ENCODE peak calls at places on chromosomes 3 and 15, in six cellular contexts. One of them, this sample, is unnamed.

GRCh38 chr3:65979152-65979551 is 59.6 kb downstream of the MAGI1 start:
- DNase-seq in foreskin fibroblast: peak
- DNase-seq in endothelial cell: no peak
- DNase-seq in neural crest cell: no peak
- DNase-seq in RWPE2: no peak
- DNase-seq in type B pancreatic cell: no peak
- DNase-seq in this sample: no peak

GRCh38 chr3:76497636-76498035 is 542.3 kb upstream of the ROBO2 start:
- DNase-seq in foreskin fibroblast: peak
- DNase-seq in endothelial cell: no peak
- DNase-seq in neural crest cell: no peak
- DNase-seq in RWPE2: no peak
- DNase-seq in type B pancreatic cell: no peak
- DNase-seq in this sample: no peak

GRCh38 chr3:120496278-120496975 is 45.6 kb upstream of the FSTL1 start:
- DNase-seq in foreskin fibroblast: peak
- DNase-seq in endothelial cell: no peak
- DNase-seq in neural crest cell: no peak
- DNase-seq in RWPE2: no peak
- DNase-seq in type B pancreatic cell: no peak
- DNase-seq in this sample: peak

GRCh38 chr3:87553058-87553457 is 276.7 kb upstream of the POU1F1 start:
- DNase-seq in foreskin fibroblast: no peak
- DNase-seq in endothelial cell: no peak
- DNase-seq in neural crest cell: no peak
- DNase-seq in RWPE2: no peak
- DNase-seq in type B pancreatic cell: no peak
- DNase-seq in this sample: no peak

GRCh38 chr3:64151335-64151871 is 73.9 kb downstream of the PRICKLE2 start:
- DNase-seq in foreskin fibroblast: no peak
- DNase-seq in endothelial cell: no peak
- DNase-seq in neural crest cell: no peak
- DNase-seq in RWPE2: no peak
- DNase-seq in type B pancreatic cell: no peak
- DNase-seq in this sample: no peak

GRCh38 chr3:42804831-42805821 is 836 bp upstream of the HIGD1A start:
- DNase-seq in foreskin fibroblast: peak
- DNase-seq in endothelial cell: peak
- DNase-seq in neural crest cell: no peak
- DNase-seq in RWPE2: no peak
- DNase-seq in type B pancreatic cell: peak
- DNase-seq in this sample: no peak

GRCh38 chr3:47273564-47273963 is 9.0 kb downstream of the KIF9 start:
- DNase-seq in foreskin fibroblast: no peak
- DNase-seq in endothelial cell: no peak
- DNase-seq in neural crest cell: no peak
- DNase-seq in RWPE2: no peak
- DNase-seq in type B pancreatic cell: no peak
- DNase-seq in this sample: no peak

GRCh38 chr3:158434412-158435038 is 136.5 kb upstream of the MLF1 start:
- DNase-seq in foreskin fibroblast: peak
- DNase-seq in endothelial cell: peak
- DNase-seq in neural crest cell: peak
- DNase-seq in RWPE2: no peak
- DNase-seq in type B pancreatic cell: no peak
- DNase-seq in this sample: no peak

GRCh38 chr3:17336291-17336690 is 406.1 kb downstream of the TBC1D5 start:
- DNase-seq in foreskin fibroblast: peak
- DNase-seq in endothelial cell: no peak
- DNase-seq in neural crest cell: no peak
- DNase-seq in RWPE2: no peak
- DNase-seq in type B pancreatic cell: no peak
- DNase-seq in this sample: no peak

GRCh38 chr3:118636841-118637240 is 397.8 kb downstream of the IGSF11 start:
- DNase-seq in foreskin fibroblast: no peak
- DNase-seq in endothelial cell: no peak
- DNase-seq in neural crest cell: no peak
- DNase-seq in RWPE2: no peak
- DNase-seq in type B pancreatic cell: no peak
- DNase-seq in this sample: no peak

GRCh38 chr15:99438691-99439523 is 126.9 kb upstream of the MEF2A start:
- DNase-seq in foreskin fibroblast: no peak
- DNase-seq in endothelial cell: no peak
- DNase-seq in neural crest cell: peak
- DNase-seq in RWPE2: peak
- DNase-seq in type B pancreatic cell: peak
- DNase-seq in this sample: peak

GRCh38 chr15:29825205-29825604 is 2.9 kb upstream of the TJP1 start:
- DNase-seq in foreskin fibroblast: no peak
- DNase-seq in endothelial cell: no peak
- DNase-seq in neural crest cell: no peak
- DNase-seq in RWPE2: no peak
- DNase-seq in type B pancreatic cell: no peak
- DNase-seq in this sample: no peak

GRCh38 chr3:113948015-113948917 is 453 bp downstream of the ZDHHC23 start:
- DNase-seq in foreskin fibroblast: peak
- DNase-seq in endothelial cell: peak
- DNase-seq in neural crest cell: peak
- DNase-seq in RWPE2: no peak
- DNase-seq in type B pancreatic cell: no peak
- DNase-seq in this sample: no peak

GRCh38 chr3:10189557-10190374 is 25.0 kb downstream of the IRAK2 start:
- DNase-seq in foreskin fibroblast: peak
- DNase-seq in endothelial cell: no peak
- DNase-seq in neural crest cell: no peak
- DNase-seq in RWPE2: peak
- DNase-seq in type B pancreatic cell: no peak
- DNase-seq in this sample: no peak
- TF ChIP-seq CTCF in foreskin fibroblast: no peak
- TF ChIP-seq CTCF in endothelial cell: no peak
- TF ChIP-seq CTCF in neural crest cell: no peak
- TF ChIP-seq CTCF in RWPE2: peak
- TF ChIP-seq CTCF in type B pancreatic cell: no peak
- TF ChIP-seq CTCF in this sample: no peak

DNA sequence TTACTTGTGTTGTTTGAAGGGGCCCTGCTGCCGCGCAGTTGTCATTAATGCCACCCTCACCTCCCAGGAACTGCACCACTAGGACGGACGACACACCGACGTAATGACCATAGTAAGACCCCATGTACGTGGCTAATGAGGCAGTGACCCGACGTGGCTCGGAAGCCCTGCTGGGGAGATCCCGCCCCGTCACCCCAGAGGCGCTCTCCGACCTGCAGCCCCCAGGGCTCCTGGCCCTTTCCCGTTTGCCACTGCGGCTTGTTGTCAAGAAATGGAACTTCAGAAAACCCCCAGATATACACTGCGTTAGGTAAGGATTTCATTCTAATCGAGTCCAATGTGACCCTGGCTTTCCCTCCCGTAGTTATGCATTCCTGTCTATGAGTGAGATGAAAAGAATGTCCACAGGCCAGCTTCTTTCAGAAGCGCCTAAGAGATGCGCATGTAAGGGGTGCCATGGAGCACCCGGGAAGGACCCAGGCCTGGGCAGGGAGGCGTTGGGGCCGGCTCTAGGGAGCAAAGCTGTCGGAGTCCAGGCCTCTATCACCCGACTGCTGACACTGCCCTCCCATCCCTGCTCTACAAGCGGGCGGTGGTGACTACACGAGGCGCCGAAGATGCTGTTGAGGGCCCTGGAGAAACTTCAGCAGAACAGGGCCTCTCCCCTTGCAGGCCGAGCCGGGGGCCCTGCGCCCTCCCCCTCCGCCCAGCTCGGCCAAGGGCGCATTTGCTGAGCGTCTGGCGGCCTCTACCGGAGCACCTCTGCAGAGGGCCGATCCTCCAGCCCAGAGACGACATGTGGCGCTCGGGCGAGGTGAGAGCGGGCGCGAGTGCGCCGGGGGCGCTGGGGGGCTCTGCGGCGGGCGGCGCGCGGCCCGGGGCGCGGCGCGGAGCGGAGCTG is at the start of gene GABRA5:
- DNase-seq in foreskin fibroblast: no peak
- DNase-seq in endothelial cell: peak
- DNase-seq in neural crest cell: peak
- DNase-seq in RWPE2: no peak
- DNase-seq in type B pancreatic cell: peak
- DNase-seq in this sample: no peak
- TF ChIP-seq CTCF in foreskin fibroblast: peak
- TF ChIP-seq CTCF in endothelial cell: no peak
- TF ChIP-seq CTCF in neural crest cell: peak
- TF ChIP-seq CTCF in RWPE2: peak
- TF ChIP-seq CTCF in type B pancreatic cell: peak
- TF ChIP-seq CTCF in this sample: peak

GRCh38 chr15:90338483-90338980 is 13.6 kb upstream of the ZNF774 start:
- DNase-seq in foreskin fibroblast: no peak
- DNase-seq in endothelial cell: no peak
- DNase-seq in neural crest cell: no peak
- DNase-seq in RWPE2: no peak
- DNase-seq in type B pancreatic cell: no peak
- DNase-seq in this sample: no peak

GRCh38 chr15:90337256-90337655 is 14.8 kb upstream of the ZNF774 start:
- DNase-seq in foreskin fibroblast: peak
- DNase-seq in endothelial cell: no peak
- DNase-seq in neural crest cell: no peak
- DNase-seq in RWPE2: no peak
- DNase-seq in type B pancreatic cell: no peak
- DNase-seq in this sample: no peak

GRCh38 chr15:90342655-90343054 is 9.4 kb upstream of the ZNF774 start:
- DNase-seq in foreskin fibroblast: no peak
- DNase-seq in endothelial cell: no peak
- DNase-seq in neural crest cell: no peak
- DNase-seq in RWPE2: no peak
- DNase-seq in type B pancreatic cell: no peak
- DNase-seq in this sample: no peak

GRCh38 chr15:90343391-90343790 is 8.7 kb upstream of the ZNF774 start:
- DNase-seq in foreskin fibroblast: peak
- DNase-seq in endothelial cell: no peak
- DNase-seq in neural crest cell: no peak
- DNase-seq in RWPE2: no peak
- DNase-seq in type B pancreatic cell: no peak
- DNase-seq in this sample: no peak

DNA sequence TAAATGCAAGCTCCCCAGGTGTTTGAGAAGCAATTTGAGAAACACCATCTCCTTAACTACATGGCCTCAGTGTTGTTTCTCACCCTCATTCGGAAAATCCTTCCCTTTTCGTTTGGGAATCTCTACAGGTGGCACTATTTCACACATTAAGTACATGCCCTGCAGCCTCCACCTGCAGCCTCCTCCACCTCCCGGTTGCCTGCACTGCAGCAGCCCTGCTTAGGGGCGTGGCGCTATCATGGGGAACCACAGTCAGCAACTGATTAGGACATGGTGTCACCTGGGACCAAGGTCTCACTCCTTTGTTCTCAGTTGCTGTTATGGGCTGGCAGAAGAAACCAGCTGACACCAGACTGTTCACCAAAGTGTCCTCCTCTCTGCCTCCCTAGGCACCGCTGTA is 11.7 kb upstream of the ZNF774 start:
- DNase-seq in foreskin fibroblast: no peak
- DNase-seq in endothelial cell: no peak
- DNase-seq in neural crest cell: no peak
- DNase-seq in RWPE2: no peak
- DNase-seq in type B pancreatic cell: no peak
- DNase-seq in this sample: no peak
- TF ChIP-seq CTCF in foreskin fibroblast: no peak
- TF ChIP-seq CTCF in endothelial cell: no peak
- TF ChIP-seq CTCF in neural crest cell: no peak
- TF ChIP-seq CTCF in RWPE2: peak
- TF ChIP-seq CTCF in type B pancreatic cell: no peak
- TF ChIP-seq CTCF in this sample: no peak

DNA sequence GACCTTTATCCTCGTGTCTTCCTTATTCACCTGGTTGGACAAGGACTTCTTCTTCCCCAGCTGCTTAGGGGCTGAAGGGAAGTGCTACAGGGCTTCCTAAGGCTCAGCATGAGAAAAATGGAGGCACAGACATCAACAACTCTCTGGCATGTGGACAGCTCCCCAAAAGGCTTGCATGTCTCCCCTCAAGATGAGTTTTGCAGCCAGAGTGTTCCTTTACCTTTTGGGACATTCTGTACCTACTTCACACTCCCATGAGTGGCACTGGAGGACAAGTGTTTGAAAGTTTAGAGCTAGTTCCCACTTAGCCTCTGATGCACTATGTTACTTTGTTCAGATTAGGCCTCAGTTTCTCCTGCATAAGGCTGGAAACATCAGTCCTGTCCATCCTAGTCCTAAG is 77.1 kb upstream of the HACD2 start:
- DNase-seq in foreskin fibroblast: no peak
- DNase-seq in endothelial cell: no peak
- DNase-seq in neural crest cell: no peak
- DNase-seq in RWPE2: no peak
- DNase-seq in type B pancreatic cell: no peak
- DNase-seq in this sample: no peak
- TF ChIP-seq CTCF in foreskin fibroblast: no peak
- TF ChIP-seq CTCF in endothelial cell: no peak
- TF ChIP-seq CTCF in neural crest cell: no peak
- TF ChIP-seq CTCF in RWPE2: no peak
- TF ChIP-seq CTCF in type B pancreatic cell: no peak
- TF ChIP-seq CTCF in this sample: no peak

DNA sequence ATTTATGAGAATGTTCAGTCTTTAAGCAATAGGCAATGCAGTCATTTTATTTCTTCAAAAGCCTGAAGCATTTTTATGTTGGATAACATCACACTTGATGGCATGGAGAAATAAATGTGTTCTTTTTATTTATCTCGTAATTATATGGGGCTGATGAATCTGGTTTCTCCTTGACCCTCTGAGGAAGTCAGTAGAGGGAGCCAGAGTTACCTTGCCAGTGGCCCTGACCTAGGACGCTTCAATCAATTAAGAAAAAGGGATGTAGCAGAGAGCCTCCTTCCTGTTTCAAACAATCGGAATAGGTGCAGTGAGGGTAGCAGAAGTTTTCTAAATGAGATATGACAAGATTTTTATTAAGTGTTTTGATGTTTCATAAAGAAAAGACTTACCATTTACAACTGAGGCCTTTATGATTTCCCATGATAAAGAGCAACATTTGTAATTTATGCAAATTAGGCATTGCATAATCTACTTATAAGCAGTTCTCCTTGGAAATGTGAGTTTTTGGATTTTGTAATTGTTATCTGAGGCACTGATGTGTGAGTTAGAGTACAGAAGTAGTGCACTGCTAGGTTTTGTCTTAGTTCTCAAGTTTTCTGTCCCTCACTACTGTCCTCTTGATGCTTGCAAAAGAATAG is 129.1 kb downstream of the RAP2B start:
- DNase-seq in foreskin fibroblast: peak
- DNase-seq in endothelial cell: no peak
- DNase-seq in neural crest cell: no peak
- DNase-seq in RWPE2: no peak
- DNase-seq in type B pancreatic cell: no peak
- DNase-seq in this sample: no peak
- TF ChIP-seq CTCF in foreskin fibroblast: peak
- TF ChIP-seq CTCF in endothelial cell: no peak
- TF ChIP-seq CTCF in neural crest cell: peak
- TF ChIP-seq CTCF in RWPE2: peak
- TF ChIP-seq CTCF in type B pancreatic cell: peak
- TF ChIP-seq CTCF in this sample: peak

GRCh38 chr15:89695198-89695597 is 4.6 kb downstream of the WDR93 start:
- DNase-seq in foreskin fibroblast: no peak
- DNase-seq in endothelial cell: no peak
- DNase-seq in neural crest cell: no peak
- DNase-seq in RWPE2: no peak
- DNase-seq in type B pancreatic cell: no peak
- DNase-seq in this sample: no peak
- TF ChIP-seq CTCF in foreskin fibroblast: no peak
- TF ChIP-seq CTCF in endothelial cell: no peak
- TF ChIP-seq CTCF in neural crest cell: no peak
- TF ChIP-seq CTCF in RWPE2: no peak
- TF ChIP-seq CTCF in type B pancreatic cell: no peak
- TF ChIP-seq CTCF in this sample: no peak

This sample was measured in osteocyte.